ENCODE peak calls at places on chromosomes 13 and 19, in eight cellular contexts. I is cardiac muscle cell, B is heart left ventricle, J is GM23338, L is AG04450, C is neural progenitor cell, E is body of pancreas, S is thoracic aorta. N is an unnamed sample.

GRCh38 chr13:55234311-55234710 is 1906.4 kb upstream of the PRR20A start:
- DNase-seq in E (no peak), I (no peak), S (no peak), B (no peak), C (no peak), L (no peak), J (no peak), N (no peak)

GRCh38 chr19:8392017-8392591 is 1.9 kb downstream of the RAB11B start:
- DNase-seq in I (no peak), E (peak; percentile 72), B (peak; percentile 66), S (no peak), C (no peak), L (no peak), J (no peak), N (no peak)

GRCh38 chr13:21736926-21737325 is 66.1 kb downstream of the FGF9 start:
- DNase-seq in J (peak; percentile 15), B (no peak), C (no peak), E (no peak), I (no peak), S (no peak), L (no peak), N (no peak)

GRCh38 chr13:79468402-79468801 is 12.6 kb upstream of the NDFIP2 start:
- DNase-seq in E (no peak), I (no peak), L (no peak), J (no peak), B (no peak), S (no peak), C (no peak), N (no peak)

GRCh38 chr13:18959996-18960395 is 221.6 kb downstream of the TUBA3C start:
- DNase-seq in I (no peak), J (no peak), C (no peak), B (no peak), L (no peak), E (no peak), S (no peak), N (no peak)

GRCh38 chr19:13042443-13043130 is 47.3 kb downstream of the NFIX start:
- DNase-seq in J (no peak), I (no peak), S (no peak), L (no peak), E (no peak), C (no peak), B (no peak), N (no peak)

GRCh38 chr19:29019403-29019802 is 193.5 kb downstream of the UQCRFS1 start:
- DNase-seq in S (no peak), I (no peak), C (no peak), L (no peak), B (no peak), E (no peak), J (no peak), N (no peak)

GRCh38 chr19:29771708-29772415 is 39.9 kb upstream of the CCNE1 start:
- DNase-seq in J (peak; percentile 86), E (peak; percentile 63), I (peak; percentile 77), L (peak; percentile 4), C (peak; percentile 81), B (peak; percentile 49), S (no peak), N (no peak)

GRCh38 chr13:36612242-36612641 is 61.6 kb upstream of the SERTM1 start:
- DNase-seq in C (no peak), I (no peak), L (no peak), J (peak; percentile 57), E (no peak), S (no peak), B (no peak), N (no peak)

GRCh38 chr19:4589579-4590410 is 30.3 kb upstream of the SEMA6B start:
- DNase-seq in I (peak; percentile 87), B (peak; percentile 67), S (no peak), C (peak; percentile 34), L (no peak), J (peak; percentile 54), E (no peak), N (no peak)

GRCh38 chr19:33167438-33167837 is 26.7 kb upstream of the LRP3 start:
- DNase-seq in S (no peak), I (no peak), E (no peak), B (no peak), C (no peak), J (no peak), L (no peak), N (no peak)

GRCh38 chr13:42068886-42069285 is 20.4 kb downstream of the DGKH start:
- DNase-seq in B (no peak), J (no peak), I (no peak), E (no peak), C (no peak), L (no peak), S (no peak), N (no peak)

GRCh38 chr13:71605744-71606143 is 261.3 kb downstream of the DACH1 start:
- DNase-seq in S (no peak), E (no peak), C (no peak), L (no peak), I (no peak), B (no peak), J (no peak), N (no peak)

GRCh38 chr13:27770809-27771208 is 21.5 kb upstream of the GSX1 start:
- DNase-seq in I (no peak), B (no peak), C (peak; percentile 56), J (peak; percentile 69), E (peak; percentile 26), S (no peak), L (no peak), N (no peak)

GRCh38 chr13:36453518-36453917 is 21.2 kb downstream of the CCNA1 start:
- DNase-seq in I (peak; percentile 34), L (no peak), C (peak; percentile 45), E (no peak), J (peak; percentile 64), B (no peak), S (no peak), N (no peak)

GRCh38 chr19:39405261-39405912 is 1.3 kb upstream of the ZFP36 start:
- DNase-seq in J (no peak), I (no peak), B (no peak), L (no peak), E (no peak), C (no peak), S (no peak), N (no peak)
- H3K27ac ChIP-seq in J (peak overlapping the region; percentile 85), I (no peak overlapping the region), B (peak overlapping the region; percentile 99), L (no peak overlapping the region), E (peak overlapping the region; percentile 1), C (no peak overlapping the region), S (peak overlapping the region; percentile 100), N (peak overlapping the region; percentile 99)

GRCh38 chr19:17872251-17873001 is 681 bp downstream of the SLC5A5 start:
- DNase-seq in J (peak; percentile 39), B (no peak), L (no peak), C (no peak), I (no peak), S (no peak), E (no peak), N (no peak)

GRCh38 chr19:17868669-17869068 is 3.1 kb upstream of the SLC5A5 start:
- DNase-seq in C (no peak), L (no peak), I (no peak), E (no peak), S (no peak), B (no peak), J (no peak), N (no peak)

GRCh38 chr19:17871878-17872250 is at the start of gene SLC5A5:
- DNase-seq in J (peak; percentile 42), C (peak; percentile 45), B (no peak), L (no peak), S (no peak), I (no peak), E (no peak), N (no peak)

GRCh38 chr19:17869114-17869608 is 2.6 kb upstream of the SLC5A5 start:
- DNase-seq in C (no peak), J (peak; percentile 91), E (no peak), L (no peak), I (no peak), S (no peak), B (no peak), N (no peak)

DNA sequence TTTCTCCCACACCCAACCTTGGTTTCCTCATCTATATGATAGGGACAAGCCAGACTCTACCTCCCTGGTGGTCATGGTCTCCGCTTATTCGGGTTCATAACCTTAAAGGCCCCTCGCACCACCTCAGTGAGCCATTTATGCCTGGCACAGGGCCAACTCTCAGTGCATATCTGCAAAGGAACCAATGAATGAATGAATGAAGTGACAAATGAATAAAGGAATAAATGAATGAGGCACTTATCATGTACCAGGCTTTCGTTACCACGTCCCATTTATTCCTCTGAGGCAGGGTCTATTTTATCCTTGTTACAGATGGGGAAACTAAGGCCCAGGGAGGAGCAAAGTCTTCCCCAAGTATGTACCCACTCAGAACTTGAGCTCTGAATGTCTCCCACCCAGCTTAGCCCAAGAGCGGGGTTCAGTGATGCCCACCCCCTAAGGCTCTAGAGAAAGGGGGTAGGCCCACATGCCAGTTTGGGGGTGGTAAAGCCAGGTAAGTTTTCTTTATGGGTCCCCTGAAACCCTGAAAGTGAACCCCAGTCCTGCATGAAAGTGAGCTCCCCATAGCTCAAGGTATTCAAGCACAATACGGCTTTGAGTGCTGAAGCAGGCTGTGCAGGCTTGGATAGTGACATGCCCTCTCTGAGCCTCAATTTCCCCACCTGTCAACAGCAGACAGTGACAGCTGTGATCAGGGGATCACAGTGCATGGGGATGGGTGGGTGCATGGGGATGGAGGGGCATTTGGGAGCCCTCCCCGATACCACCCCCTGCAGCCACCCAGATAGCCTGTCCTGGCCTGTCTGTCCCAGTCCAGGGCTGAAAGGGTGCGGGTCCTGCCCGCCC is 490 bp upstream of the SLC5A5 start:
- DNase-seq in I (no peak), S (no peak), L (no peak), B (no peak), E (no peak), C (no peak), J (no peak), N (no peak)
- H3K4me3 ChIP-seq in I (no peak overlapping the region), S (no peak overlapping the region), L (no peak overlapping the region), B (no peak overlapping the region), E (no peak overlapping the region), C (no peak overlapping the region), J (peak overlapping the region; percentile 30), N (peak overlapping the region; percentile 37)

GRCh38 chr13:98479496-98480003 is 97.4 kb downstream of the STK24 start:
- DNase-seq in L (no peak), C (no peak), E (no peak), B (no peak), S (no peak), J (no peak), I (no peak), N (no peak)
- H3K27ac ChIP-seq in L (no peak overlapping the region), C (peak overlapping the region; percentile 5), E (no peak overlapping the region), B (no peak overlapping the region), S (no peak overlapping the region), J (no peak overlapping the region), I (peak overlapping the region; percentile 98), N (peak overlapping the region; percentile 43)

GRCh38 chr19:47310819-47311218 is 1.2 kb downstream of the C5AR1 start:
- DNase-seq in S (no peak), J (no peak), L (no peak), C (no peak), I (no peak), B (peak; percentile 58), E (peak; percentile 38), N (no peak)
- H3K4me3 ChIP-seq in S (peak overlapping the region; percentile 53), J (no peak overlapping the region), L (no peak overlapping the region), C (no peak overlapping the region), I (no peak overlapping the region), B (peak overlapping the region; percentile 24), E (no peak overlapping the region), N (peak overlapping the region; percentile 15)